ENCODE peak calls at places on chromosomes 12 and 14, in five cellular contexts. One of them, this sample, is unnamed.

GRCh38 chr12:103626498-103626897 is 39.4 kb downstream of the STAB2 start:
- DNase-seq in fibroblast of mammary gland: peak
- DNase-seq in spleen: no peak
- DNase-seq in breast epithelium: no peak
- DNase-seq in neuronal stem cell: peak
- DNase-seq in this sample: peak

GRCh38 chr12:81998761-81999378 is 239.7 kb upstream of the PPFIA2 start:
- DNase-seq in fibroblast of mammary gland: peak
- DNase-seq in spleen: no peak
- DNase-seq in breast epithelium: no peak
- DNase-seq in neuronal stem cell: no peak
- DNase-seq in this sample: no peak

GRCh38 chr12:27333311-27334009 is 824 bp downstream of the BMAL2 start:
- DNase-seq in fibroblast of mammary gland: no peak
- DNase-seq in spleen: peak
- DNase-seq in breast epithelium: no peak
- DNase-seq in neuronal stem cell: peak
- DNase-seq in this sample: peak

GRCh38 chr14:34766611-34767010 is 52.2 kb upstream of the CFL2 start:
- DNase-seq in fibroblast of mammary gland: peak
- DNase-seq in spleen: no peak
- DNase-seq in breast epithelium: no peak
- DNase-seq in neuronal stem cell: no peak
- DNase-seq in this sample: peak

GRCh38 chr14:91315844-91316267 is 71.4 kb upstream of the GPR68 start:
- DNase-seq in fibroblast of mammary gland: no peak
- DNase-seq in spleen: peak
- DNase-seq in breast epithelium: no peak
- DNase-seq in neuronal stem cell: no peak
- DNase-seq in this sample: no peak

GRCh38 chr14:103916636-103917262 is 11.5 kb upstream of the TDRD9 start:
- DNase-seq in fibroblast of mammary gland: peak
- DNase-seq in spleen: peak
- DNase-seq in breast epithelium: no peak
- DNase-seq in neuronal stem cell: no peak
- DNase-seq in this sample: no peak

GRCh38 chr14:32307881-32308582 is 21.1 kb upstream of the AKAP6 start:
- DNase-seq in fibroblast of mammary gland: no peak
- DNase-seq in spleen: no peak
- DNase-seq in breast epithelium: no peak
- DNase-seq in neuronal stem cell: no peak
- DNase-seq in this sample: no peak

GRCh38 chr12:116152268-116152667 is 125.2 kb downstream of the MED13L start:
- DNase-seq in fibroblast of mammary gland: peak
- DNase-seq in spleen: no peak
- DNase-seq in breast epithelium: no peak
- DNase-seq in neuronal stem cell: no peak
- DNase-seq in this sample: peak

GRCh38 chr12:99983721-99984258 is 946 bp downstream of the ANKS1B start:
- DNase-seq in fibroblast of mammary gland: no peak
- DNase-seq in spleen: no peak
- DNase-seq in breast epithelium: no peak
- DNase-seq in neuronal stem cell: no peak
- DNase-seq in this sample: no peak

GRCh38 chr12:25458047-25458552 is 95.0 kb downstream of the LMNTD1 start:
- DNase-seq in fibroblast of mammary gland: peak
- DNase-seq in spleen: no peak
- DNase-seq in breast epithelium: no peak
- DNase-seq in neuronal stem cell: no peak
- DNase-seq in this sample: peak

GRCh38 chr12:82708056-82708455 is 21.4 kb downstream of the TMTC2 start:
- DNase-seq in fibroblast of mammary gland: no peak
- DNase-seq in spleen: no peak
- DNase-seq in breast epithelium: no peak
- DNase-seq in neuronal stem cell: no peak
- DNase-seq in this sample: peak

GRCh38 chr12:106389181-106389580 is 31.6 kb downstream of the POLR3B start:
- DNase-seq in fibroblast of mammary gland: no peak
- DNase-seq in spleen: no peak
- DNase-seq in breast epithelium: no peak
- DNase-seq in neuronal stem cell: no peak
- DNase-seq in this sample: peak

GRCh38 chr12:103745962-103746361 is 95.1 kb downstream of the NT5DC3 start:
- DNase-seq in fibroblast of mammary gland: no peak
- DNase-seq in spleen: no peak
- DNase-seq in breast epithelium: no peak
- DNase-seq in neuronal stem cell: no peak
- DNase-seq in this sample: peak

GRCh38 chr14:105490318-105490571 is 801 bp upstream of the TEDC1 start:
- DNase-seq in fibroblast of mammary gland: no peak
- DNase-seq in spleen: no peak
- DNase-seq in breast epithelium: no peak
- DNase-seq in neuronal stem cell: no peak
- DNase-seq in this sample: no peak

GRCh38 chr14:87805315-87805723 is 187.7 kb downstream of the GALC start:
- DNase-seq in fibroblast of mammary gland: peak
- DNase-seq in spleen: peak
- DNase-seq in breast epithelium: no peak
- DNase-seq in neuronal stem cell: no peak
- DNase-seq in this sample: peak

GRCh38 chr14:105858676-105859025 is 332.3 kb downstream of the TMEM121 start:
- DNase-seq in fibroblast of mammary gland: no peak
- DNase-seq in spleen: no peak
- DNase-seq in breast epithelium: no peak
- DNase-seq in neuronal stem cell: no peak
- DNase-seq in this sample: no peak

GRCh38 chr12:728781-729180 is 23.6 kb upstream of the WNK1 start:
- DNase-seq in fibroblast of mammary gland: no peak
- DNase-seq in spleen: no peak
- DNase-seq in breast epithelium: no peak
- DNase-seq in neuronal stem cell: no peak
- DNase-seq in this sample: no peak

GRCh38 chr12:27207626-27208413 is 36.3 kb upstream of the STK38L start:
- DNase-seq in fibroblast of mammary gland: peak
- DNase-seq in spleen: no peak
- DNase-seq in breast epithelium: no peak
- DNase-seq in neuronal stem cell: no peak
- DNase-seq in this sample: peak

GRCh38 chr14:100339757-100340453 is 16.8 kb downstream of the SLC25A47 start:
- DNase-seq in fibroblast of mammary gland: no peak
- DNase-seq in spleen: peak
- DNase-seq in breast epithelium: no peak
- DNase-seq in neuronal stem cell: no peak
- DNase-seq in this sample: no peak

GRCh38 chr12:53399896-53400295 is 19.9 kb downstream of the SP1 start:
- DNase-seq in fibroblast of mammary gland: no peak
- DNase-seq in spleen: peak
- DNase-seq in breast epithelium: no peak
- DNase-seq in neuronal stem cell: no peak
- DNase-seq in this sample: no peak

DNA sequence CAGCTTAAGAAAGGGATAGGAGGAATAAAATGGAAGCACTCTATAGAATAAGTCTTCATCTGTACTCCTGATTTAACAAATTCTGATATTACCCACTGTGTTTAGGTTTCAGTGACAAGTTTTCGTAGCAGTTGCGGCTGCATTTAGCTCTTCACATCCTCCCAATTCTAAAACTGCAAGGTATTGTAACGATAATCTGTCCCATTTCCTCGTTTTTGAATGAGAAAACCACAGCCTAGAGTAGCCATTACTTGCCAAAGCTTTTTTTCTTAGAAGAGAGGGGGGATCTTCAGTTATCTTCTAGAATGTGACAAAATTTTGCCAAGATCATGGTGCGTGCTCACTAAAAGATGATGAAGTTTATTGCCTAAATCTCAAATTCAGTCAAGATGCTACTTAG is 155.8 kb downstream of the PDE3A start:
- DNase-seq in fibroblast of mammary gland: no peak
- DNase-seq in spleen: no peak
- DNase-seq in breast epithelium: no peak
- DNase-seq in neuronal stem cell: no peak
- DNase-seq in this sample: no peak
- H3K4me3 ChIP-seq in fibroblast of mammary gland: no peak
- H3K4me3 ChIP-seq in spleen: no peak
- H3K4me3 ChIP-seq in breast epithelium: no peak
- H3K4me3 ChIP-seq in neuronal stem cell: no peak
- H3K4me3 ChIP-seq in this sample: no peak

GRCh38 chr12:125382896-125383295 is 317.7 kb downstream of the AACS start:
- DNase-seq in fibroblast of mammary gland: no peak
- DNase-seq in spleen: no peak
- DNase-seq in breast epithelium: no peak
- DNase-seq in neuronal stem cell: no peak
- DNase-seq in this sample: no peak
- H3K4me3 ChIP-seq in fibroblast of mammary gland: no peak
- H3K4me3 ChIP-seq in spleen: no peak
- H3K4me3 ChIP-seq in breast epithelium: no peak
- H3K4me3 ChIP-seq in neuronal stem cell: no peak
- H3K4me3 ChIP-seq in this sample: no peak

GRCh38 chr12:124674937-124675336 is 107.5 kb upstream of the NCOR2 start:
- DNase-seq in fibroblast of mammary gland: no peak
- DNase-seq in spleen: no peak
- DNase-seq in breast epithelium: no peak
- DNase-seq in neuronal stem cell: no peak
- DNase-seq in this sample: no peak

GRCh38 chr12:124677552-124678356 is 110.3 kb upstream of the NCOR2 start:
- DNase-seq in fibroblast of mammary gland: no peak
- DNase-seq in spleen: no peak
- DNase-seq in breast epithelium: no peak
- DNase-seq in neuronal stem cell: no peak
- DNase-seq in this sample: no peak

GRCh38 chr12:124675881-124676688 is 108.7 kb upstream of the NCOR2 start:
- DNase-seq in fibroblast of mammary gland: peak
- DNase-seq in spleen: no peak
- DNase-seq in breast epithelium: no peak
- DNase-seq in neuronal stem cell: no peak
- DNase-seq in this sample: no peak

GRCh38 chr12:124678421-124678893 is 111.0 kb upstream of the NCOR2 start:
- DNase-seq in fibroblast of mammary gland: no peak
- DNase-seq in spleen: no peak
- DNase-seq in breast epithelium: no peak
- DNase-seq in neuronal stem cell: no peak
- DNase-seq in this sample: no peak

GRCh38 chr12:124676725-124677462 is 109.5 kb upstream of the NCOR2 start:
- DNase-seq in fibroblast of mammary gland: no peak
- DNase-seq in spleen: no peak
- DNase-seq in breast epithelium: no peak
- DNase-seq in neuronal stem cell: no peak
- DNase-seq in this sample: no peak
- H3K4me3 ChIP-seq in fibroblast of mammary gland: no peak
- H3K4me3 ChIP-seq in spleen: no peak
- H3K4me3 ChIP-seq in breast epithelium: no peak
- H3K4me3 ChIP-seq in neuronal stem cell: peak
- H3K4me3 ChIP-seq in this sample: no peak

GRCh38 chr14:55688566-55688965 is 108.6 kb downstream of the KTN1 start:
- DNase-seq in fibroblast of mammary gland: peak
- DNase-seq in spleen: no peak
- DNase-seq in breast epithelium: no peak
- DNase-seq in neuronal stem cell: no peak
- DNase-seq in this sample: no peak
- H3K4me3 ChIP-seq in fibroblast of mammary gland: no peak
- H3K4me3 ChIP-seq in spleen: no peak
- H3K4me3 ChIP-seq in breast epithelium: no peak
- H3K4me3 ChIP-seq in neuronal stem cell: no peak
- H3K4me3 ChIP-seq in this sample: no peak

DNA sequence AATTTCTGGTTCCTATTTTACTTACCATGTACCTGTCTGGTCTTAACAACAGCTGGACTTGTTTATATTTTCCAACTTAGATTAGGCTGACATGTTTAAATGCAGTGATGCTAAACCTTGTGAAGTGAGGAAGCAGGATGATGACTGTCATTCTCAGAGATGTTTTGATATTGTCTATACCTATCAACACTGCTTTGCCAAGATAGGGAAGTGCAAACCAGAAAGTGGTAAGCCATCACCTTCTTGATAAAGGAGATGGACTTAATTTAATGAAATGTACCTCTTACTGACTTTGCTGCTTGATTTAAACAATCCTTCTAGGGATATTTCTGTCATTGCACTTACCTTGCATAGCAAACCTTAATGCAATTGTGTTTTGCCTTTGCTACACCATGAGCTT is 2.2 kb downstream of the BICD1 start:
- DNase-seq in fibroblast of mammary gland: no peak
- DNase-seq in spleen: no peak
- DNase-seq in breast epithelium: no peak
- DNase-seq in neuronal stem cell: no peak
- DNase-seq in this sample: no peak
- H3K4me3 ChIP-seq in fibroblast of mammary gland: peak
- H3K4me3 ChIP-seq in spleen: peak
- H3K4me3 ChIP-seq in breast epithelium: no peak
- H3K4me3 ChIP-seq in neuronal stem cell: no peak
- H3K4me3 ChIP-seq in this sample: peak

DNA sequence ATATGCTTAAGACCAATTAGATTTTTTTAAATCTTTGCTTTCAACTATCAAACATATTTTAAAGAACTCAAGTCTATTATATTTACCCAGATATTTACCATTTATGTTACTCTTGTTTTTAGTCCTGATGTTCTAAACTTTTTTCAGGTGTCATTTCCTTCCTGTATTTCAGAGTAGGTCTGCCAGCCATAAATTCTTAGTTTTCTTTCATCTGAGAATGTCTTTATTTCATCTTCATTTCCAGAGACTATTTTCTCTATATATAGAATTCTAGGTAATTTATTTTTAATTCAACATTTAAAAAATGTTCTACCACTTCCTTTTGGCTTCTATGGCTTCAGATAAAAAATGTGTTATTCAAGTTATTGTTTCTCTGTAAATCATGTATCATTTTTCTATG is 218.2 kb upstream of the AMIGO2 start:
- DNase-seq in fibroblast of mammary gland: no peak
- DNase-seq in spleen: no peak
- DNase-seq in breast epithelium: no peak
- DNase-seq in neuronal stem cell: no peak
- DNase-seq in this sample: no peak
- H3K4me3 ChIP-seq in fibroblast of mammary gland: no peak
- H3K4me3 ChIP-seq in spleen: no peak
- H3K4me3 ChIP-seq in breast epithelium: no peak
- H3K4me3 ChIP-seq in neuronal stem cell: no peak
- H3K4me3 ChIP-seq in this sample: no peak

GRCh38 chr12:57218030-57218853 is 1.6 kb downstream of the NXPH4 start:
- DNase-seq in fibroblast of mammary gland: no peak
- DNase-seq in spleen: no peak
- DNase-seq in breast epithelium: no peak
- DNase-seq in neuronal stem cell: no peak
- DNase-seq in this sample: no peak
- H3K4me3 ChIP-seq in fibroblast of mammary gland: no peak
- H3K4me3 ChIP-seq in spleen: no peak
- H3K4me3 ChIP-seq in breast epithelium: no peak
- H3K4me3 ChIP-seq in neuronal stem cell: peak
- H3K4me3 ChIP-seq in this sample: no peak